ENCODE peak calls at places on chromosomes 13 and 19, in seven cellular contexts. P, E, M, Z, W, J and I are unnamed samples.

GRCh38 chr13:114140131-114140908 is 7.9 kb upstream of the RASA3 start:
- DNase-seq in J (no peak), Z (no peak), E (no peak), W (no peak), M (no peak), P (no peak), I (no peak)

GRCh38 chr13:72101768-72102400 is 234.9 kb upstream of the DACH1 start:
- DNase-seq in Z (no peak), W (no peak), E (no peak), P (no peak), M (no peak), J (no peak), I (no peak)

GRCh38 chr13:107271226-107271625 is 703.3 kb upstream of the ARGLU1 start:
- DNase-seq in J (peak), M (no peak), Z (no peak), P (peak), E (no peak), W (no peak), I (peak)

GRCh38 chr19:46860846-46861690 is at the start of gene ARHGAP35:
- DNase-seq in J (peak), M (no peak), W (peak), P (no peak), E (no peak), Z (peak), I (peak)

GRCh38 chr13:27251166-27252088 is at the start of gene RPL21:
- DNase-seq in P (peak), W (peak), J (peak), Z (peak), E (peak), M (peak), I (peak)

GRCh38 chr13:99389520-99390304 is 82.5 kb upstream of the GPR183 start:
- DNase-seq in E (no peak), M (no peak), W (no peak), P (no peak), J (no peak), Z (no peak), I (no peak)

GRCh38 chr19:49200238-49200862 is 42.8 kb downstream of the TRPM4 start:
- DNase-seq in J (peak), P (no peak), Z (no peak), M (no peak), E (no peak), W (no peak), I (no peak)

GRCh38 chr19:17184381-17184841 is 30.7 kb upstream of the USE1 start:
- DNase-seq in M (peak), Z (no peak), W (no peak), J (no peak), P (no peak), E (peak), I (no peak)

GRCh38 chr13:65965496-65965895 is 1264.6 kb downstream of the PCDH9 start:
- DNase-seq in Z (no peak), M (no peak), W (no peak), J (no peak), P (no peak), E (no peak), I (no peak)

GRCh38 chr19:58278156-58279041 is at the start of gene ZNF8:
- DNase-seq in Z (peak), W (peak), M (peak), J (peak), E (peak), P (peak), I (peak)

GRCh38 chr13:100600915-100601314 is 12.3 kb upstream of the GGACT start:
- DNase-seq in E (no peak), P (no peak), J (no peak), W (no peak), M (no peak), Z (no peak), I (no peak)

GRCh38 chr13:108368240-108368898 is 98.9 kb downstream of the TNFSF13B start:
- DNase-seq in J (no peak), M (no peak), E (no peak), Z (no peak), W (no peak), P (no peak), I (no peak)